ENCODE peak calls at places on chromosome 5, in ten cellular contexts. One of them, this sample, is unnamed.

GRCh38 chr5:112862085-112862484 is 998 bp downstream of the SRP19 start:
- DNase-seq in tibial artery: no peak
- DNase-seq in Peyer's patch: no peak
- DNase-seq in heart right ventricle: no peak
- DNase-seq in GM12865: no peak
- DNase-seq in mesothelial cell of epicardium: no peak
- DNase-seq in GM10248: no peak
- DNase-seq in astrocyte of the cerebellum: no peak
- DNase-seq in choroid plexus epithelial cell: no peak
- DNase-seq in psoas muscle: no peak
- DNase-seq in this sample: no peak

GRCh38 chr5:72172832-72173231 is 65.6 kb downstream of the MAP1B start:
- DNase-seq in astrocyte of the cerebellum: no peak
- DNase-seq in GM10248: no peak
- DNase-seq in choroid plexus epithelial cell: no peak
- DNase-seq in mesothelial cell of epicardium: no peak
- DNase-seq in tibial artery: no peak
- DNase-seq in GM12865: no peak
- DNase-seq in psoas muscle: no peak
- DNase-seq in heart right ventricle: no peak
- DNase-seq in Peyer's patch: no peak
- DNase-seq in this sample: no peak

GRCh38 chr5:149674686-149675085 is 55.4 kb upstream of the PPARGC1B start:
- DNase-seq in heart right ventricle: no peak
- DNase-seq in GM12865: peak; percentile 24
- DNase-seq in psoas muscle: no peak
- DNase-seq in Peyer's patch: no peak
- DNase-seq in astrocyte of the cerebellum: no peak
- DNase-seq in mesothelial cell of epicardium: no peak
- DNase-seq in tibial artery: no peak
- DNase-seq in GM10248: no peak
- DNase-seq in choroid plexus epithelial cell: no peak
- DNase-seq in this sample: no peak

GRCh38 chr5:140591747-140592372 is 27.2 kb downstream of the SLC35A4 start:
- DNase-seq in heart right ventricle: no peak
- DNase-seq in astrocyte of the cerebellum: no peak
- DNase-seq in mesothelial cell of epicardium: no peak
- DNase-seq in GM12865: no peak
- DNase-seq in psoas muscle: no peak
- DNase-seq in tibial artery: no peak
- DNase-seq in Peyer's patch: no peak
- DNase-seq in choroid plexus epithelial cell: peak; percentile 65
- DNase-seq in GM10248: no peak
- DNase-seq in this sample: no peak

GRCh38 chr5:179115845-179116524 is 55.8 kb downstream of the ZNF354C start:
- DNase-seq in choroid plexus epithelial cell: no peak
- DNase-seq in psoas muscle: no peak
- DNase-seq in astrocyte of the cerebellum: no peak
- DNase-seq in mesothelial cell of epicardium: no peak
- DNase-seq in tibial artery: no peak
- DNase-seq in heart right ventricle: no peak
- DNase-seq in GM12865: no peak
- DNase-seq in Peyer's patch: no peak
- DNase-seq in GM10248: no peak
- DNase-seq in this sample: no peak

GRCh38 chr5:73901455-73901854 is 275.5 kb downstream of the ARHGEF28 start:
- DNase-seq in mesothelial cell of epicardium: no peak
- DNase-seq in Peyer's patch: no peak
- DNase-seq in GM10248: no peak
- DNase-seq in GM12865: no peak
- DNase-seq in psoas muscle: no peak
- DNase-seq in heart right ventricle: no peak
- DNase-seq in choroid plexus epithelial cell: no peak
- DNase-seq in astrocyte of the cerebellum: no peak
- DNase-seq in tibial artery: no peak
- DNase-seq in this sample: no peak

GRCh38 chr5:16666861-16667481 is 50.2 kb upstream of the RETREG1 start:
- DNase-seq in mesothelial cell of epicardium: no peak
- DNase-seq in tibial artery: no peak
- DNase-seq in psoas muscle: no peak
- DNase-seq in choroid plexus epithelial cell: peak; percentile 35
- DNase-seq in Peyer's patch: no peak
- DNase-seq in GM10248: no peak
- DNase-seq in GM12865: no peak
- DNase-seq in heart right ventricle: peak; percentile 58
- DNase-seq in astrocyte of the cerebellum: peak; percentile 3
- DNase-seq in this sample: no peak

GRCh38 chr5:91955610-91956009 is 572.5 kb upstream of the ARRDC3 start:
- DNase-seq in tibial artery: no peak
- DNase-seq in choroid plexus epithelial cell: no peak
- DNase-seq in GM10248: no peak
- DNase-seq in Peyer's patch: no peak
- DNase-seq in mesothelial cell of epicardium: no peak
- DNase-seq in GM12865: no peak
- DNase-seq in psoas muscle: no peak
- DNase-seq in heart right ventricle: peak; percentile 32
- DNase-seq in astrocyte of the cerebellum: no peak
- DNase-seq in this sample: peak; percentile 23

GRCh38 chr5:14724633-14725032 is 60.1 kb downstream of the OTULIN start:
- DNase-seq in GM10248: no peak
- DNase-seq in mesothelial cell of epicardium: no peak
- DNase-seq in psoas muscle: no peak
- DNase-seq in tibial artery: peak; percentile 63
- DNase-seq in GM12865: no peak
- DNase-seq in heart right ventricle: no peak
- DNase-seq in astrocyte of the cerebellum: no peak
- DNase-seq in Peyer's patch: no peak
- DNase-seq in choroid plexus epithelial cell: no peak
- DNase-seq in this sample: no peak

GRCh38 chr5:14723648-14724231 is 59.2 kb downstream of the OTULIN start:
- DNase-seq in mesothelial cell of epicardium: no peak
- DNase-seq in GM10248: no peak
- DNase-seq in psoas muscle: no peak
- DNase-seq in Peyer's patch: no peak
- DNase-seq in tibial artery: no peak
- DNase-seq in heart right ventricle: no peak
- DNase-seq in choroid plexus epithelial cell: no peak
- DNase-seq in GM12865: peak; percentile 31
- DNase-seq in astrocyte of the cerebellum: no peak
- DNase-seq in this sample: no peak

GRCh38 chr5:14727428-14727865 is 62.9 kb downstream of the OTULIN start:
- DNase-seq in Peyer's patch: peak; percentile 39
- DNase-seq in heart right ventricle: peak; percentile 84
- DNase-seq in astrocyte of the cerebellum: peak; percentile 74
- DNase-seq in mesothelial cell of epicardium: peak; percentile 73
- DNase-seq in GM12865: peak; percentile 78
- DNase-seq in tibial artery: peak; percentile 54
- DNase-seq in psoas muscle: peak; percentile 71
- DNase-seq in choroid plexus epithelial cell: peak; percentile 91
- DNase-seq in GM10248: peak; percentile 77
- DNase-seq in this sample: peak; percentile 91

GRCh38 chr5:14728109-14728938 is 63.8 kb downstream of the OTULIN start:
- DNase-seq in GM12865: no peak
- DNase-seq in GM10248: no peak
- DNase-seq in choroid plexus epithelial cell: no peak
- DNase-seq in mesothelial cell of epicardium: no peak
- DNase-seq in heart right ventricle: no peak
- DNase-seq in psoas muscle: no peak
- DNase-seq in astrocyte of the cerebellum: no peak
- DNase-seq in Peyer's patch: no peak
- DNase-seq in tibial artery: no peak
- DNase-seq in this sample: no peak

DNA sequence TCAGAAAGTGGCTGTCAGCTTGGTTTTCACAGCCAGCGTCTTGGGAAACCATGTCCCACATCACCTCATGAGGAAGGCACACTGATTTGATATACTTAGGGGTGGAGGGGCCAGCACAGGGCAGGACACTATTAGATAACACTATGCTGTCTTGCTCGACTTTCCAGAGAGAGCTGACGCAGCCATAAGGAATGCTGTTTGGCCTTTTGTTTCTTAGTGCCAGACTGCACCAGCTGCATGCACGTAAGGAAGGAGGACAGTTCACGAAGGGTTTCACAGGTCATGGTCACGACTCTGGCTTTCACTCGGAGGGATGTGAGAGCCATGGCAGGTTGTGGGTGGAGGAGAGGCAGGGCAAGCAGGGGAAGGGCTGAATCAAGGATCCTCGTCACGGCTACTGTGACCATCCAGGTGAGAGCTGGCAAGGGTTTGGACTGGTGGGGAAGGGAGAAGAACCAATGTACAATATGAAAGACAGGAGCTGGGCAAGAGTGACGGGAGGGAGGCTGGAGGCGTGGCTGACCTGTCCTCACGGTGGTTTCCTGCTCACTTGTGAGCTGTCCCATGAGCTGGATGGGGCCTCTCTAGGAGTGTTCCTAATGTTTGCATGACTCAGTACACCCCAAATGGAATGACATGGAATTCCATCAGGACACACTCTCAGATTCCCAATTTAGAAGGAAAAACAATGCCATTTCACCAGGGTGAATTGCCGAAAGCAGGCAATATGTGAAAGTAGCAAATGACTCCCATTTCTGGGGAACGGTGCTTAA is 61.7 kb downstream of the OTULIN start:
- DNase-seq in mesothelial cell of epicardium: no peak
- DNase-seq in choroid plexus epithelial cell: peak; percentile 73
- DNase-seq in GM10248: no peak
- DNase-seq in heart right ventricle: no peak
- DNase-seq in tibial artery: no peak
- DNase-seq in astrocyte of the cerebellum: no peak
- DNase-seq in GM12865: no peak
- DNase-seq in Peyer's patch: no peak
- DNase-seq in psoas muscle: no peak
- DNase-seq in this sample: no peak
- TF ChIP-seq CTCF in mesothelial cell of epicardium: no peak
- TF ChIP-seq CTCF in choroid plexus epithelial cell: no peak
- TF ChIP-seq CTCF in GM10248: no peak
- TF ChIP-seq CTCF in heart right ventricle: no peak
- TF ChIP-seq CTCF in tibial artery: no peak
- TF ChIP-seq CTCF in astrocyte of the cerebellum: no peak
- TF ChIP-seq CTCF in GM12865: no peak
- TF ChIP-seq CTCF in Peyer's patch: no peak
- TF ChIP-seq CTCF in psoas muscle: no peak
- TF ChIP-seq CTCF in this sample: no peak

GRCh38 chr5:6454628-6455053 is 6.0 kb downstream of the UBE2QL1 start:
- DNase-seq in psoas muscle: peak; percentile 36
- DNase-seq in mesothelial cell of epicardium: no peak
- DNase-seq in astrocyte of the cerebellum: no peak
- DNase-seq in heart right ventricle: no peak
- DNase-seq in Peyer's patch: no peak
- DNase-seq in choroid plexus epithelial cell: no peak
- DNase-seq in GM12865: no peak
- DNase-seq in GM10248: no peak
- DNase-seq in tibial artery: no peak
- DNase-seq in this sample: no peak
- TF ChIP-seq CTCF in psoas muscle: no peak
- TF ChIP-seq CTCF in mesothelial cell of epicardium: no peak
- TF ChIP-seq CTCF in astrocyte of the cerebellum: no peak
- TF ChIP-seq CTCF in heart right ventricle: no peak
- TF ChIP-seq CTCF in Peyer's patch: no peak
- TF ChIP-seq CTCF in choroid plexus epithelial cell: no peak
- TF ChIP-seq CTCF in GM12865: no peak
- TF ChIP-seq CTCF in GM10248: no peak
- TF ChIP-seq CTCF in tibial artery: no peak
- TF ChIP-seq CTCF in this sample: no peak

GRCh38 chr5:143887302-143887638 is 75.3 kb downstream of the HMHB1 start:
- DNase-seq in astrocyte of the cerebellum: peak; percentile 53
- DNase-seq in psoas muscle: peak; percentile 32
- DNase-seq in GM10248: no peak
- DNase-seq in heart right ventricle: peak; percentile 40
- DNase-seq in tibial artery: peak; percentile 26
- DNase-seq in Peyer's patch: no peak
- DNase-seq in mesothelial cell of epicardium: peak; percentile 25
- DNase-seq in GM12865: no peak
- DNase-seq in choroid plexus epithelial cell: peak; percentile 60
- DNase-seq in this sample: no peak
- TF ChIP-seq CTCF in astrocyte of the cerebellum: no peak
- TF ChIP-seq CTCF in psoas muscle: no peak
- TF ChIP-seq CTCF in GM10248: no peak
- TF ChIP-seq CTCF in heart right ventricle: no peak
- TF ChIP-seq CTCF in tibial artery: no peak
- TF ChIP-seq CTCF in Peyer's patch: no peak
- TF ChIP-seq CTCF in mesothelial cell of epicardium: no peak
- TF ChIP-seq CTCF in GM12865: no peak
- TF ChIP-seq CTCF in choroid plexus epithelial cell: no peak
- TF ChIP-seq CTCF in this sample: no peak

GRCh38 chr5:155594270-155594669 is 580.7 kb downstream of the KIF4B start:
- DNase-seq in mesothelial cell of epicardium: no peak
- DNase-seq in Peyer's patch: no peak
- DNase-seq in choroid plexus epithelial cell: no peak
- DNase-seq in tibial artery: no peak
- DNase-seq in heart right ventricle: no peak
- DNase-seq in GM10248: no peak
- DNase-seq in GM12865: no peak
- DNase-seq in psoas muscle: no peak
- DNase-seq in astrocyte of the cerebellum: no peak
- DNase-seq in this sample: no peak
- TF ChIP-seq CTCF in mesothelial cell of epicardium: peak; percentile 32
- TF ChIP-seq CTCF in Peyer's patch: no peak
- TF ChIP-seq CTCF in choroid plexus epithelial cell: no peak
- TF ChIP-seq CTCF in tibial artery: no peak
- TF ChIP-seq CTCF in heart right ventricle: no peak
- TF ChIP-seq CTCF in GM10248: no peak
- TF ChIP-seq CTCF in GM12865: no peak
- TF ChIP-seq CTCF in psoas muscle: no peak
- TF ChIP-seq CTCF in astrocyte of the cerebellum: no peak
- TF ChIP-seq CTCF in this sample: no peak

DNA sequence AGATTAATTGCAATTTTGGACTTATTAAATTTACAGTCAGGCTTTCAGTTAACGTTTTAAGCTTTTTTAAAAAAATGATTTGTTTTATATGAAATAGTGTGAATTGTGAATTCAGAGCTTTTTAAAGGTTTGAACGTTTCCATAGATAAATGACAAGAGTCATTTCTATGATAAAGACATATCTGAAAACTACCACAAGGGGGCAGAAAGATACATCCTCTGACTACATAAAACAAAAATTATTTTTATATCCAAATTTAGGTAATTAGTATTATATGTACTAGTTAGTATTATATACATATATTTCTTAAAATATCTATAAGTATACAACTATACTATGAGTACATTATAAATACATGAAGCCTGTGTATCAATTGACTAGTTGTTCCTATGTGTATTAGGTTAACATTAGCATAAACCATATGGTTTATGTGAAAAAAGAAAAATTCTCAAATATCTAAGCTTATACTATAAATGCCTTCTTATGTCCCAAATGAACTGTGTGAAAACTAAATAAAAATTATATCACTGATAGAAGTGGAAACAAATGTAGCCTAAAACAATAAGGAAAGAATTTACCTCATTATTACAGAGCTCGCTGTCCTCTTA is 155.2 kb downstream of the MEF2C start:
- DNase-seq in tibial artery: no peak
- DNase-seq in choroid plexus epithelial cell: peak; percentile 57
- DNase-seq in heart right ventricle: no peak
- DNase-seq in psoas muscle: no peak
- DNase-seq in astrocyte of the cerebellum: peak; percentile 16
- DNase-seq in GM12865: peak; percentile 44
- DNase-seq in GM10248: no peak
- DNase-seq in Peyer's patch: no peak
- DNase-seq in mesothelial cell of epicardium: no peak
- DNase-seq in this sample: no peak
- TF ChIP-seq CTCF in tibial artery: peak; percentile 59
- TF ChIP-seq CTCF in choroid plexus epithelial cell: peak; percentile 56
- TF ChIP-seq CTCF in heart right ventricle: peak; percentile 21
- TF ChIP-seq CTCF in psoas muscle: peak; percentile 73
- TF ChIP-seq CTCF in astrocyte of the cerebellum: peak; percentile 5
- TF ChIP-seq CTCF in GM12865: peak; percentile 31
- TF ChIP-seq CTCF in GM10248: peak; percentile 29
- TF ChIP-seq CTCF in Peyer's patch: peak; percentile 40
- TF ChIP-seq CTCF in mesothelial cell of epicardium: peak; percentile 94
- TF ChIP-seq CTCF in this sample: peak; percentile 90

GRCh38 chr5:175465282-175465681 is 13.1 kb upstream of the SFXN1 start:
- DNase-seq in astrocyte of the cerebellum: no peak
- DNase-seq in GM12865: no peak
- DNase-seq in GM10248: no peak
- DNase-seq in mesothelial cell of epicardium: no peak
- DNase-seq in psoas muscle: no peak
- DNase-seq in Peyer's patch: no peak
- DNase-seq in heart right ventricle: no peak
- DNase-seq in choroid plexus epithelial cell: no peak
- DNase-seq in tibial artery: no peak
- DNase-seq in this sample: no peak
- TF ChIP-seq CTCF in astrocyte of the cerebellum: no peak
- TF ChIP-seq CTCF in GM12865: no peak
- TF ChIP-seq CTCF in GM10248: no peak
- TF ChIP-seq CTCF in mesothelial cell of epicardium: no peak
- TF ChIP-seq CTCF in psoas muscle: no peak
- TF ChIP-seq CTCF in Peyer's patch: no peak
- TF ChIP-seq CTCF in heart right ventricle: no peak
- TF ChIP-seq CTCF in choroid plexus epithelial cell: no peak
- TF ChIP-seq CTCF in tibial artery: no peak
- TF ChIP-seq CTCF in this sample: no peak

This sample was measured in glutamatergic neuron.